ENCODE peak calls at places on chromosomes 16 and 17, in five cellular contexts. U, M, T, G and E are unnamed samples.

GRCh38 chr16:86379505-86379846 is 130.9 kb upstream of the FOXF1 start:
- DNase-seq in M (no peak), G (no peak), U (no peak), T (no peak), E (no peak)

GRCh38 chr16:78524066-78524595 is 424.7 kb downstream of the WWOX start:
- DNase-seq in M (no peak), U (no peak), T (no peak), G (no peak), E (no peak)

GRCh38 chr16:17206712-17207111 is 264.0 kb downstream of the XYLT1 start:
- DNase-seq in U (no peak), M (no peak), T (no peak), G (no peak), E (no peak)

GRCh38 chr16:31453255-31454204 is 5.8 kb upstream of the ARMC5 start:
- DNase-seq in G (no peak), T (peak; percentile 65), U (no peak), M (peak; percentile 76), E (peak; percentile 65)

GRCh38 chr17:70848785-70849184 is 679.5 kb downstream of the KCNJ2 start:
- DNase-seq in U (no peak), M (no peak), G (no peak), T (no peak), E (peak; percentile 59)

GRCh38 chr16:81198635-81199034 is 39.9 kb upstream of the BCO1 start:
- DNase-seq in U (no peak), T (no peak), M (no peak), G (no peak), E (peak; percentile 34)

GRCh38 chr17:40621558-40621957 is 26.1 kb downstream of the SMARCE1 start:
- DNase-seq in T (no peak), G (no peak), M (no peak), U (no peak), E (no peak)

GRCh38 chr17:73983623-73984410 is 219.7 kb upstream of the RPL38 start:
- DNase-seq in G (no peak), M (no peak), T (no peak), U (no peak), E (no peak)

GRCh38 chr16:31071861-31072260 is 2.2 kb downstream of the ZNF668 start:
- DNase-seq in G (no peak), U (no peak), T (peak; percentile 73), M (no peak), E (no peak)

GRCh38 chr17:55722016-55722706 is 503 bp downstream of the TMEM100 start:
- DNase-seq in T (no peak), M (no peak), G (no peak), U (no peak), E (peak; percentile 22)

GRCh38 chr17:3956558-3956957 is 7.7 kb downstream of the ATP2A3 start:
- DNase-seq in M (no peak), T (no peak), U (no peak), G (no peak), E (no peak)

GRCh38 chr16:29710227-29711219 is 31.5 kb downstream of the QPRT start:
- DNase-seq in M (no peak), T (peak; percentile 62), U (no peak), G (no peak), E (peak; percentile 82)

GRCh38 chr17:19382581-19383444 is 4.2 kb downstream of the MFAP4 start:
- DNase-seq in G (no peak), U (no peak), M (no peak), T (no peak), E (peak; percentile 25)

GRCh38 chr16:75420987-75421819 is 12.1 kb downstream of the CFDP1 start:
- DNase-seq in T (peak; percentile 90), G (no peak), U (no peak), M (peak; percentile 78), E (peak; percentile 85)

GRCh38 chr17:77451271-77451893 is 310.6 kb downstream of the SEC14L1 start:
- DNase-seq in U (no peak), M (peak; percentile 86), T (no peak), G (peak; percentile 36), E (peak; percentile 89)

GRCh38 chr16:54070944-54071343 is 215.6 kb downstream of the IRX3 start:
- DNase-seq in M (no peak), T (no peak), U (no peak), G (no peak), E (no peak)

GRCh38 chr16:79297805-79298204 is 302.7 kb downstream of the MAF start:
- DNase-seq in T (no peak), U (no peak), M (no peak), G (no peak), E (no peak)

GRCh38 chr16:3223913-3224515 is 10.9 kb downstream of the ZNF200 start:
- DNase-seq in T (no peak), M (no peak), U (no peak), G (no peak), E (no peak)

GRCh38 chr16:54289242-54290051 is 2.9 kb upstream of the IRX3 start:
- DNase-seq in M (no peak), G (no peak), U (no peak), T (no peak), E (peak; percentile 12)

GRCh38 chr17:44775136-44775837 is 16.5 kb downstream of the ADAM11 start:
- DNase-seq in M (peak; percentile 99), T (peak; percentile 99), U (peak; percentile 91), G (peak; percentile 92), E (no peak)

GRCh38 chr16:16867994-16868393 is 489.1 kb downstream of the NPIPA7 start:
- DNase-seq in G (no peak), U (no peak), T (no peak), M (no peak), E (no peak)

GRCh38 chr17:79374087-79374486 is 236.8 kb downstream of the RBFOX3 start:
- DNase-seq in T (no peak), G (no peak), U (no peak), M (no peak), E (no peak)

GRCh38 chr16:48367443-48368049 is 17.7 kb downstream of the SIAH1 start:
- DNase-seq in G (no peak), M (no peak), U (no peak), T (no peak), E (no peak)

GRCh38 chr16:11546522-11547485 is 39.9 kb downstream of the LITAF start:
- DNase-seq in U (no peak), M (no peak), T (peak; percentile 46), G (no peak), E (no peak)

GRCh38 chr16:2860826-2861567 is 3.0 kb upstream of the PRSS22 start:
- DNase-seq in U (no peak), M (no peak), G (no peak), T (no peak), E (peak; percentile 45)

GRCh38 chr17:29004081-29004692 is 1.6 kb downstream of the SEZ6 start:
- DNase-seq in T (no peak), U (no peak), M (no peak), G (no peak), E (peak; percentile 79)

GRCh38 chr16:87846705-87847466 is 22.4 kb downstream of the SLC7A5 start:
- DNase-seq in U (no peak), G (no peak), M (no peak), T (no peak), E (no peak)

GRCh38 chr17:32931686-32932085 is 3.7 kb downstream of the TMEM98 start:
- DNase-seq in G (no peak), U (no peak), M (no peak), T (no peak), E (no peak)

GRCh38 chr16:20874088-20874581 is 26.0 kb downstream of the DCUN1D3 start:
- DNase-seq in T (no peak), M (no peak), G (no peak), U (no peak), E (no peak)

GRCh38 chr17:29622337-29623282 is at the start of gene CORO6:
- DNase-seq in M (peak; percentile 69), G (peak; percentile 41), U (no peak), T (peak; percentile 54), E (peak; percentile 59)

GRCh38 chr16:20803192-20803560 is 3.1 kb downstream of the ERI2 start:
- DNase-seq in G (no peak), T (no peak), M (no peak), U (no peak), E (no peak)

GRCh38 chr17:27834571-27834970 is 34.2 kb upstream of the NOS2 start:
- DNase-seq in M (no peak), T (no peak), G (no peak), U (no peak), E (no peak)

DNA sequence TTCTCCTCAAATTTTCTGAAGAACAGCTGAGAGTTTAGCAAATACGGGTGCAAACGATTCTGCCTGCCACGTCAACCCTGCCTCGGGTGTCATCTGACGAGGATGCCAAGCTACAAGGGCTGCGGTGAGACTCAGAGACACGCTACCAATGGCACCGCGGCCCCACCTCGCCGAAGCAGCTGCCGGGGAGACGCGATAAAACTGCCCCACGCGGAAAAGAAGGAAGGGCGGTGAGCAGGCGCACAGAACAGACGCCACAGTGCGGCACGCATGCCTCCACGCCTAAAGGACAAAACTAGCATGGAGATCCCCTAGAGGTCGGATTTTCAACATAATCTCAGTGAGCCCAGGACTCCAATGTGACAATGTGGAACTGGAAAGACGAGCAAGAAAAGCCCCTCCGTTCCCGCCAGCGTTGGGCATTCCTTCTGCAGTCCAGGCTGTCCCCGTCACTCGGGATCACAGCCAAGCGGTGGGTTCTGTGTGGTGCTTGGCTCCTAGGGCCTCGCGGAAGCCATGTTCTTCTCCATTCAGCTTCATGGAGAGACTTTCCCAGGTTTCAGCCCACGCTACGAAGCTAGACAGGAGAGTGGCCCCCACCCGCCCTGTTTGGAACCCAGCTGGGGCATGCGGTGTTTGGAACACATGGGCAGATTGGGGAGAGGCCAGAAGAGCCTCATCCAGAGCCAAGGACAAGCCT is 5.9 kb downstream of the LMF1 start:
- DNase-seq in M (no peak), G (peak; percentile 22), U (no peak), T (no peak), E (no peak)
- H3K4me3 ChIP-seq in M (no peak overlapping the region), G (no peak overlapping the region), U (no peak overlapping the region), T (no peak overlapping the region), E (no peak overlapping the region)

GRCh38 chr16:72833491-72833890 is 214.4 kb downstream of the ZFHX3 start:
- DNase-seq in T (no peak), U (no peak), M (no peak), G (no peak), E (no peak)
- H3K4me1 ChIP-seq in T (peaks cover 24% of the 10 kb centered on the region), U (peaks cover 13% of the 10 kb centered on the region), M (no peaks in the 10 kb centered on the region), G (no peaks in the 10 kb centered on the region), E (peaks cover under 1% of the 10 kb centered on the region)

DNA sequence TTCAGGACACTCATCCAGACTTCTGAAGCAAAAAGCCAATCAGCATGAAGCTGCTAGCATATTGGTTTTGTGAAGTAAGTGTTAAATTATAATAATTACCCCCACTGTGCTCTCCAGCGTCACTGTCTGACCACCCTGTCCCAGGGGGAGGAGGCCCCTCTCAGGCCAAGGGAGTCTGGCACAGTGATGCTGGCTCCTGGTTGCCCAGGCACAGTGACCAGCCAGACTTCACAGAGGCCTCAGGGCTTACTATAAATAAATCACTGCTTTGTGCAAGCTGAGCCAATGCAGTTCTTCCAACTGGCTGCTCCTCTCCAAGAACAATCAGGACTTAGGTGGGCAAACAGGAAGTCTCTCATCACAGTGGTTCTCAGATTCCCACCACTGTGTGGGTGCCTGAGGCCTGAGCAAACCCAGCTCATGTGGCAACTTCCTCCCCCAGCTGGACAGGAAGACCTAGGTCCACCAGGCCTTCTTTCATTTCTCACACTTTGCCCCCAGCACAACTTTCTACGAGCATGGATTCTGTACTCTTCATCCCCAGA is 1.7 kb upstream of the DBNDD1 start:
- DNase-seq in G (no peak), U (no peak), M (no peak), T (no peak), E (peak; percentile 38)
- H3K4me3 ChIP-seq in G (no peak overlapping the region), U (peak overlapping the region; percentile 90), M (no peak overlapping the region), T (no peak overlapping the region), E (no peak overlapping the region)

DNA sequence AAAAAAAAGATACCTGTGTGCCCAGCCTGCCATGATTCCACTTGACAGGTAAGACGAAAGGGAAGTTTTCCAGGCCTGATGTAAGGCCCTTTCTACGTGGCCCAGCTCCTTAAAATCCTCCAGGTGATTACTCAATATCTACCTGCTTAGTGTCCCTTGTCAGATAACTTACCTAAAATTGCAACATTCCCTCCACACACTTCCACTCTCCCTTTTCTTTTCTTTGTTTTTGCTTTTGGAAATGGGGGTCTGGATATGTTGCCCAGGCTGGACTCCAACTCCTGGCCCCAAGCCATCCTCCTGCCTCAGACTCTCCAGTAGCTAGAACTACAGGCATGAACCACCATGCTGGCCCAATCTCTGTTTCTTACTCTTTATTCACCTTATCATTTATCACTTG is 7.2 kb upstream of the PLXDC1 start:
- DNase-seq in G (no peak), M (no peak), U (no peak), T (no peak), E (no peak)
- H3K4me1 ChIP-seq in G (peaks cover 3% of the 10 kb centered on the region), M (no peaks in the 10 kb centered on the region), U (no peaks in the 10 kb centered on the region), T (no peaks in the 10 kb centered on the region), E (no peaks in the 10 kb centered on the region)